ENCODE peak calls at places on chromosomes 7 and 10, in ten cellular contexts. W, I, A, H, G, J, D, B, S and Y are unnamed samples.

GRCh38 chr7:2197436-2198155 is 35.1 kb downstream of the MAD1L1 start:
- DNase-seq in A (no peak), G (peak; percentile 49), B (no peak), D (no peak), I (no peak), J (no peak), W (no peak), H (no peak), S (no peak), Y (no peak)

GRCh38 chr10:77692782-77693181 is 55.2 kb upstream of the KCNMA1 start:
- DNase-seq in W (no peak), I (no peak), B (peak; percentile 63), H (no peak), J (no peak), S (no peak), D (no peak), A (peak; percentile 60), G (no peak), Y (peak; percentile 9)

GRCh38 chr10:68561804-68562649 is 1.9 kb downstream of the TET1 start:
- DNase-seq in W (peak; percentile 52), B (no peak), D (no peak), A (no peak), J (no peak), H (no peak), G (no peak), S (no peak), I (no peak), Y (no peak)

GRCh38 chr7:139328375-139328774 is 12.8 kb upstream of the FMC1 start:
- DNase-seq in H (no peak), G (no peak), A (peak; percentile 78), B (peak; percentile 67), D (no peak), J (no peak), S (no peak), I (peak; percentile 58), W (no peak), Y (peak; percentile 54)

GRCh38 chr10:133100186-133100585 is 12.5 kb downstream of the ADGRA1 start:
- DNase-seq in J (no peak), B (no peak), A (no peak), S (no peak), H (no peak), G (no peak), D (no peak), W (no peak), I (no peak), Y (no peak)

GRCh38 chr7:121328508-121329459 is at the start of gene WNT16:
- DNase-seq in J (no peak), I (no peak), D (no peak), S (no peak), H (no peak), W (peak; percentile 54), B (no peak), A (no peak), G (no peak), Y (peak; percentile 60)

GRCh38 chr10:96645191-96645721 is 58.4 kb upstream of the TM9SF3 start:
- DNase-seq in D (no peak), J (no peak), S (no peak), W (no peak), B (no peak), I (no peak), A (no peak), H (no peak), G (no peak), Y (no peak)

GRCh38 chr10:106285199-106285598 is 879.3 kb downstream of the SORCS1 start:
- DNase-seq in B (no peak), W (no peak), I (no peak), S (no peak), G (no peak), A (no peak), J (no peak), D (no peak), H (no peak), Y (no peak)

GRCh38 chr7:101862280-101863220 is 45.1 kb downstream of the CUX1 start:
- DNase-seq in A (no peak), H (no peak), I (no peak), D (peak; percentile 43), J (no peak), G (no peak), W (peak; percentile 49), S (no peak), B (no peak), Y (no peak)

GRCh38 chr7:42831051-42831952 is 80.6 kb downstream of the C7orf25 start:
- DNase-seq in W (peak; percentile 37), J (no peak), G (peak; percentile 61), I (peak; percentile 40), B (no peak), H (no peak), A (peak; percentile 70), D (peak; percentile 17), S (no peak), Y (peak; percentile 61)

GRCh38 chr7:113304104-113304503 is 185.8 kb upstream of the SMIM30 start:
- DNase-seq in W (no peak), I (no peak), H (no peak), G (no peak), A (no peak), J (no peak), B (no peak), S (no peak), D (no peak), Y (no peak)

GRCh38 chr7:140509789-140510188 is 30.5 kb upstream of the MKRN1 start:
- DNase-seq in G (no peak), A (peak; percentile 53), J (no peak), B (no peak), W (no peak), I (no peak), D (no peak), H (no peak), S (no peak), Y (no peak)

GRCh38 chr7:29453022-29453421 is 110.6 kb upstream of the PRR15 start:
- DNase-seq in A (no peak), S (no peak), W (no peak), D (no peak), H (no peak), I (no peak), B (no peak), J (no peak), G (no peak), Y (no peak)

GRCh38 chr10:73332379-73332778 is 26.3 kb downstream of the CFAP70 start:
- DNase-seq in G (no peak), D (no peak), H (no peak), A (no peak), I (no peak), W (no peak), J (no peak), S (no peak), B (no peak), Y (no peak)

GRCh38 chr10:88898727-88899126 is 18.7 kb downstream of the STAMBPL1 start:
- DNase-seq in B (no peak), J (peak; percentile 20), A (no peak), S (no peak), D (no peak), H (no peak), G (no peak), W (no peak), I (no peak), Y (no peak)

GRCh38 chr10:131172433-131172832 is 139.1 kb downstream of the TCERG1L start:
- DNase-seq in J (no peak), B (no peak), A (no peak), W (no peak), H (no peak), D (no peak), G (peak; percentile 42), I (no peak), S (no peak), Y (no peak)

GRCh38 chr10:77105756-77106155 is 531.9 kb downstream of the KCNMA1 start:
- DNase-seq in D (no peak), I (peak; percentile 67), W (no peak), H (no peak), A (no peak), G (no peak), S (no peak), J (no peak), B (no peak), Y (no peak)

GRCh38 chr7:21767300-21767900 is 178.3 kb downstream of the CDCA7L start:
- DNase-seq in H (peak; percentile 31), A (peak; percentile 83), I (peak; percentile 70), J (peak; percentile 5), W (peak; percentile 50), D (no peak), G (no peak), B (no peak), S (peak; percentile 19), Y (peak; percentile 91)

GRCh38 chr10:35228058-35228457 is 101.4 kb downstream of the CREM start:
- DNase-seq in G (no peak), D (no peak), W (no peak), B (no peak), A (peak; percentile 60), I (no peak), S (no peak), J (no peak), H (no peak), Y (no peak)

GRCh38 chr7:24227068-24227467 is 56.9 kb upstream of the NPY start:
- DNase-seq in J (no peak), S (no peak), D (no peak), I (no peak), H (no peak), W (no peak), G (no peak), B (no peak), A (no peak), Y (no peak)

GRCh38 chr7:134619627-134620331 is 26.9 kb upstream of the BPGM start:
- DNase-seq in B (peak; percentile 70), H (no peak), G (no peak), S (no peak), I (peak; percentile 78), W (no peak), A (peak; percentile 90), D (no peak), J (no peak), Y (peak; percentile 89)

GRCh38 chr7:131699323-131699722 is 142.9 kb upstream of the PODXL start:
- DNase-seq in D (no peak), G (no peak), W (no peak), B (no peak), I (no peak), J (no peak), H (no peak), S (no peak), A (no peak), Y (no peak)

GRCh38 chr7:42237162-42237821 is at the start of gene GLI3:
- DNase-seq in B (peak; percentile 77), G (peak; percentile 88), I (peak; percentile 85), J (peak; percentile 30), D (peak; percentile 88), A (peak; percentile 88), W (peak; percentile 91), H (peak; percentile 64), S (peak; percentile 20), Y (peak; percentile 98)

GRCh38 chr7:83469076-83469475 is 179.9 kb downstream of the SEMA3E start:
- DNase-seq in D (no peak), A (peak; percentile 80), W (no peak), B (no peak), H (no peak), I (peak; percentile 51), J (no peak), G (no peak), S (no peak), Y (peak; percentile 28)